ENCODE peak calls at places on chromosomes 6 and 20, in seven cellular contexts. One of them, this sample, is unnamed.

GRCh38 chr6:1584996-1585668 is 24.6 kb upstream of the FOXC1 start:
- DNase-seq in HFF-Myc: no peak
- DNase-seq in epithelial cell of esophagus: no peak
- DNase-seq in omental fat pad: no peak
- DNase-seq in Calu3: no peak
- DNase-seq in MM.1S: no peak
- DNase-seq in fibroblast of pulmonary artery: no peak
- DNase-seq in this sample: no peak

GRCh38 chr6:56025785-56026184 is 150.4 kb upstream of the BMP5 start:
- DNase-seq in Calu3: no peak
- DNase-seq in HFF-Myc: no peak
- DNase-seq in fibroblast of pulmonary artery: peak; percentile 47
- DNase-seq in epithelial cell of esophagus: no peak
- DNase-seq in MM.1S: no peak
- DNase-seq in omental fat pad: no peak
- DNase-seq in this sample: no peak

GRCh38 chr6:114576330-114576729 is 233.5 kb upstream of the HS3ST5 start:
- DNase-seq in HFF-Myc: no peak
- DNase-seq in epithelial cell of esophagus: no peak
- DNase-seq in fibroblast of pulmonary artery: no peak
- DNase-seq in omental fat pad: no peak
- DNase-seq in Calu3: no peak
- DNase-seq in MM.1S: no peak
- DNase-seq in this sample: no peak

GRCh38 chr6:1059596-1059995 is 252.3 kb upstream of the FOXQ1 start:
- DNase-seq in omental fat pad: no peak
- DNase-seq in Calu3: no peak
- DNase-seq in MM.1S: no peak
- DNase-seq in fibroblast of pulmonary artery: no peak
- DNase-seq in epithelial cell of esophagus: no peak
- DNase-seq in HFF-Myc: no peak
- DNase-seq in this sample: no peak

GRCh38 chr6:154736613-154737259 is 3.5 kb downstream of the SCAF8 start:
- DNase-seq in omental fat pad: no peak
- DNase-seq in HFF-Myc: no peak
- DNase-seq in epithelial cell of esophagus: no peak
- DNase-seq in MM.1S: no peak
- DNase-seq in fibroblast of pulmonary artery: no peak
- DNase-seq in Calu3: no peak
- DNase-seq in this sample: no peak

GRCh38 chr6:93424303-93425064 is 5.1 kb upstream of the EPHA7 start:
- DNase-seq in HFF-Myc: no peak
- DNase-seq in fibroblast of pulmonary artery: peak; percentile 37
- DNase-seq in omental fat pad: no peak
- DNase-seq in MM.1S: peak; percentile 24
- DNase-seq in epithelial cell of esophagus: peak; percentile 26
- DNase-seq in Calu3: no peak
- DNase-seq in this sample: no peak

GRCh38 chr20:32484221-32485125 is 100.7 kb downstream of the NOL4L start:
- DNase-seq in epithelial cell of esophagus: no peak
- DNase-seq in MM.1S: no peak
- DNase-seq in fibroblast of pulmonary artery: peak; percentile 29
- DNase-seq in omental fat pad: no peak
- DNase-seq in HFF-Myc: no peak
- DNase-seq in Calu3: peak; percentile 56
- DNase-seq in this sample: peak; percentile 85

GRCh38 chr20:35731469-35731788 is 10.6 kb downstream of the RBM39 start:
- DNase-seq in omental fat pad: no peak
- DNase-seq in fibroblast of pulmonary artery: no peak
- DNase-seq in epithelial cell of esophagus: no peak
- DNase-seq in Calu3: no peak
- DNase-seq in HFF-Myc: no peak
- DNase-seq in MM.1S: no peak
- DNase-seq in this sample: no peak

GRCh38 chr6:128337619-128338018 is 182.8 kb downstream of the PTPRK start:
- DNase-seq in omental fat pad: no peak
- DNase-seq in MM.1S: no peak
- DNase-seq in epithelial cell of esophagus: peak; percentile 29
- DNase-seq in HFF-Myc: no peak
- DNase-seq in fibroblast of pulmonary artery: no peak
- DNase-seq in Calu3: no peak
- DNase-seq in this sample: no peak

GRCh38 chr6:107784669-107785068 is 39.4 kb downstream of the SCML4 start:
- DNase-seq in HFF-Myc: no peak
- DNase-seq in Calu3: no peak
- DNase-seq in MM.1S: no peak
- DNase-seq in epithelial cell of esophagus: no peak
- DNase-seq in fibroblast of pulmonary artery: no peak
- DNase-seq in omental fat pad: no peak
- DNase-seq in this sample: no peak

GRCh38 chr6:70135219-70135769 is 167.6 kb downstream of the COL9A1 start:
- DNase-seq in epithelial cell of esophagus: no peak
- DNase-seq in Calu3: no peak
- DNase-seq in HFF-Myc: no peak
- DNase-seq in MM.1S: no peak
- DNase-seq in omental fat pad: no peak
- DNase-seq in fibroblast of pulmonary artery: no peak
- DNase-seq in this sample: no peak

GRCh38 chr20:42701948-42702347 is 487.8 kb downstream of the PTPRT start:
- DNase-seq in omental fat pad: no peak
- DNase-seq in epithelial cell of esophagus: no peak
- DNase-seq in MM.1S: no peak
- DNase-seq in Calu3: no peak
- DNase-seq in fibroblast of pulmonary artery: no peak
- DNase-seq in HFF-Myc: no peak
- DNase-seq in this sample: no peak

GRCh38 chr6:151649835-151650234 is 156.0 kb downstream of the CCDC170 start:
- DNase-seq in HFF-Myc: no peak
- DNase-seq in fibroblast of pulmonary artery: no peak
- DNase-seq in omental fat pad: no peak
- DNase-seq in Calu3: no peak
- DNase-seq in epithelial cell of esophagus: no peak
- DNase-seq in MM.1S: no peak
- DNase-seq in this sample: no peak

GRCh38 chr6:47247227-47247797 is 62.4 kb downstream of the TNFRSF21 start:
- DNase-seq in MM.1S: peak; percentile 62
- DNase-seq in epithelial cell of esophagus: peak; percentile 20
- DNase-seq in omental fat pad: no peak
- DNase-seq in HFF-Myc: no peak
- DNase-seq in fibroblast of pulmonary artery: peak; percentile 31
- DNase-seq in Calu3: no peak
- DNase-seq in this sample: no peak

GRCh38 chr6:127192911-127193503 is 73.7 kb upstream of the RNF146 start:
- DNase-seq in Calu3: no peak
- DNase-seq in MM.1S: no peak
- DNase-seq in HFF-Myc: no peak
- DNase-seq in omental fat pad: no peak
- DNase-seq in fibroblast of pulmonary artery: peak; percentile 85
- DNase-seq in epithelial cell of esophagus: peak; percentile 36
- DNase-seq in this sample: no peak

GRCh38 chr20:54115172-54115854 is 44.9 kb upstream of the BCAS1 start:
- DNase-seq in fibroblast of pulmonary artery: peak; percentile 50
- DNase-seq in HFF-Myc: no peak
- DNase-seq in Calu3: no peak
- DNase-seq in omental fat pad: no peak
- DNase-seq in epithelial cell of esophagus: no peak
- DNase-seq in MM.1S: no peak
- DNase-seq in this sample: no peak

GRCh38 chr6:35016417-35017221 is 124.5 kb downstream of the TCP11 start:
- DNase-seq in HFF-Myc: peak; percentile 49
- DNase-seq in Calu3: no peak
- DNase-seq in epithelial cell of esophagus: no peak
- DNase-seq in omental fat pad: no peak
- DNase-seq in MM.1S: no peak
- DNase-seq in fibroblast of pulmonary artery: peak; percentile 58
- DNase-seq in this sample: no peak

DNA sequence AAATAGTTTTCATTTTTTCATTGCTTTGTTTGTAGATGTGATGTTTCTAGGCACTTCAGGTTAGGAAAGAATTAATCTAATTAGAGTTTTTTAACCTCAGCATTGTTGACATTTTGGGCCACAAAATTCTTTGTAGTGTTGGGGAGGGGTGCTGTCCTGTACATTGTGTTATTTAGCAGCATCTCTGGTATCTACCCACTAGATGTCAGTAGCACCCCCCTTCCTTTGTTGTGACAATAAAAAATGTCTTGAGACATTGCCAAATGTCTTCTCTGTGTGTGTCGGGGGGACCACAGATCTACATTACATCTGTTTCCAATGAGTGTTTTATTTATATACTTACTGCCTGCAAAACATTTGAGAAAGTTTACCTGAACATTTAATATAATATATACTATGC is 45.6 kb downstream of the EYA4 start:
- DNase-seq in epithelial cell of esophagus: peak; percentile 11
- DNase-seq in Calu3: peak; percentile 39
- DNase-seq in HFF-Myc: no peak
- DNase-seq in MM.1S: peak; percentile 37
- DNase-seq in omental fat pad: no peak
- DNase-seq in fibroblast of pulmonary artery: peak; percentile 48
- DNase-seq in this sample: no peak
- TF ChIP-seq CTCF in epithelial cell of esophagus: peak; percentile 52
- TF ChIP-seq CTCF in Calu3: peak; percentile 47
- TF ChIP-seq CTCF in HFF-Myc: peak; percentile 29
- TF ChIP-seq CTCF in MM.1S: peak; percentile 47
- TF ChIP-seq CTCF in omental fat pad: no peak
- TF ChIP-seq CTCF in fibroblast of pulmonary artery: peak; percentile 60
- TF ChIP-seq CTCF in this sample: peak; percentile 37

GRCh38 chr6:170372380-170373325 is 66.1 kb downstream of the FAM120B start:
- DNase-seq in Calu3: no peak
- DNase-seq in MM.1S: no peak
- DNase-seq in epithelial cell of esophagus: peak; percentile 6
- DNase-seq in HFF-Myc: no peak
- DNase-seq in fibroblast of pulmonary artery: no peak
- DNase-seq in omental fat pad: no peak
- DNase-seq in this sample: no peak

GRCh38 chr6:170371091-170371490 is 64.5 kb downstream of the FAM120B start:
- DNase-seq in epithelial cell of esophagus: no peak
- DNase-seq in omental fat pad: no peak
- DNase-seq in HFF-Myc: no peak
- DNase-seq in MM.1S: no peak
- DNase-seq in fibroblast of pulmonary artery: peak; percentile 12
- DNase-seq in Calu3: no peak
- DNase-seq in this sample: no peak

GRCh38 chr6:170370413-170370812 is 63.9 kb downstream of the FAM120B start:
- DNase-seq in HFF-Myc: no peak
- DNase-seq in MM.1S: no peak
- DNase-seq in Calu3: no peak
- DNase-seq in omental fat pad: no peak
- DNase-seq in fibroblast of pulmonary artery: no peak
- DNase-seq in epithelial cell of esophagus: peak; percentile 50
- DNase-seq in this sample: no peak

GRCh38 chr6:170369439-170369838 is 62.9 kb downstream of the FAM120B start:
- DNase-seq in MM.1S: no peak
- DNase-seq in Calu3: no peak
- DNase-seq in fibroblast of pulmonary artery: no peak
- DNase-seq in HFF-Myc: no peak
- DNase-seq in epithelial cell of esophagus: no peak
- DNase-seq in omental fat pad: no peak
- DNase-seq in this sample: no peak

GRCh38 chr6:170371588-170371987 is 65.0 kb downstream of the FAM120B start:
- DNase-seq in HFF-Myc: no peak
- DNase-seq in omental fat pad: no peak
- DNase-seq in fibroblast of pulmonary artery: no peak
- DNase-seq in MM.1S: no peak
- DNase-seq in epithelial cell of esophagus: no peak
- DNase-seq in Calu3: no peak
- DNase-seq in this sample: peak; percentile 48
- TF ChIP-seq CTCF in HFF-Myc: no peak
- TF ChIP-seq CTCF in omental fat pad: no peak
- TF ChIP-seq CTCF in fibroblast of pulmonary artery: no peak
- TF ChIP-seq CTCF in MM.1S: no peak
- TF ChIP-seq CTCF in epithelial cell of esophagus: no peak
- TF ChIP-seq CTCF in Calu3: no peak
- TF ChIP-seq CTCF in this sample: no peak

GRCh38 chr6:39378175-39378889 is 55.8 kb upstream of the KCNK16 start:
- DNase-seq in HFF-Myc: no peak
- DNase-seq in MM.1S: no peak
- DNase-seq in epithelial cell of esophagus: no peak
- DNase-seq in omental fat pad: no peak
- DNase-seq in fibroblast of pulmonary artery: no peak
- DNase-seq in Calu3: no peak
- DNase-seq in this sample: no peak

GRCh38 chr6:39375405-39375804 is 52.9 kb upstream of the KCNK16 start:
- DNase-seq in MM.1S: no peak
- DNase-seq in epithelial cell of esophagus: no peak
- DNase-seq in omental fat pad: no peak
- DNase-seq in HFF-Myc: no peak
- DNase-seq in Calu3: no peak
- DNase-seq in fibroblast of pulmonary artery: no peak
- DNase-seq in this sample: no peak

GRCh38 chr6:39380837-39381534 is 58.5 kb upstream of the KCNK16 start:
- DNase-seq in HFF-Myc: no peak
- DNase-seq in fibroblast of pulmonary artery: no peak
- DNase-seq in epithelial cell of esophagus: no peak
- DNase-seq in omental fat pad: no peak
- DNase-seq in MM.1S: no peak
- DNase-seq in Calu3: no peak
- DNase-seq in this sample: no peak

GRCh38 chr6:39379026-39379425 is 56.5 kb upstream of the KCNK16 start:
- DNase-seq in HFF-Myc: no peak
- DNase-seq in epithelial cell of esophagus: no peak
- DNase-seq in omental fat pad: no peak
- DNase-seq in MM.1S: no peak
- DNase-seq in fibroblast of pulmonary artery: no peak
- DNase-seq in Calu3: no peak
- DNase-seq in this sample: no peak

GRCh38 chr6:39377530-39377929 is 55.0 kb upstream of the KCNK16 start:
- DNase-seq in omental fat pad: no peak
- DNase-seq in MM.1S: peak; percentile 53
- DNase-seq in fibroblast of pulmonary artery: peak; percentile 85
- DNase-seq in epithelial cell of esophagus: peak; percentile 63
- DNase-seq in HFF-Myc: peak; percentile 63
- DNase-seq in Calu3: peak; percentile 59
- DNase-seq in this sample: peak; percentile 56
- TF ChIP-seq CTCF in omental fat pad: no peak
- TF ChIP-seq CTCF in MM.1S: peak; percentile 68
- TF ChIP-seq CTCF in fibroblast of pulmonary artery: peak; percentile 69
- TF ChIP-seq CTCF in epithelial cell of esophagus: peak; percentile 82
- TF ChIP-seq CTCF in HFF-Myc: peak; percentile 78
- TF ChIP-seq CTCF in Calu3: peak; percentile 42
- TF ChIP-seq CTCF in this sample: no peak

DNA sequence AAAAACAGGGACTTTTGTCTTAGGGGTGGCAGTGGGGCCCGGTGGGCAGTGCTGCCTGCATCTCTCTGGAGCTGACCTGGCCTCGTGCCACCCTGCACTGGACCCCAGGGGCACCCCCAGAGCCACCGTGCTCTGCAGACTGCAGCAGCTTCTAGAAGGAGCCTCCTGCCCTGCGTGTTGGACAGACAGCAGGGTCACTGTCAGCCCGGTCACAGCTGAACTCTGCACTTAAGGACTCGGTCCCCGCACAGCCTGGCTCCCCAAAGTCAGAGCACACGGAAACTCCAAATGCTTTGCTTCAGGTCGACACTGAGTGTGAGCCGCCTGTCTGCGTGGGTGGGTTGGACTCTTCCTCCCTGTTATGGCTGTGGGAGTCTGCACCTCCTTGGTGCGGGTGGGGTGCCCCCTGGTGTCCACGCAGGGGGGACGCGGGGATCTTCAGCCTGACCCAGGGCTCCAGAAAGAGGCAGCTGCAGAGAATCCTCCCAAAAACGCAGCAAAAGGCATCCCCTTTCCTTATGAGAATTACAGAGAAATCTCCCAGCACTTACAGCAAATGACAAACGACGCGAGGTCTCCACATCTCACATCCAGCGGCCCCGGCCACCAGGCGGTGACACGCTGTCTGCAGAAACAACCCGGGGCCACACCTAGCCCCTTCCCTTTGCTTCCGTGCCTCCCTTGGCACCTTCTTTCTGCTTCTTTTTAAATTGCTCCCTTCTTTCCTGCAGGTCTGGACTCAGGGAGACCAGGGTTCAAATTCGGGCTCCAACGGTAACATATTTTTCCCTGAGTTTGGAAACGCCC is 36.3 kb upstream of the DACT2 start:
- DNase-seq in MM.1S: no peak
- DNase-seq in HFF-Myc: no peak
- DNase-seq in epithelial cell of esophagus: no peak
- DNase-seq in Calu3: peak; percentile 77
- DNase-seq in omental fat pad: no peak
- DNase-seq in fibroblast of pulmonary artery: peak; percentile 65
- DNase-seq in this sample: peak; percentile 82
- TF ChIP-seq CTCF in MM.1S: peak; percentile 42
- TF ChIP-seq CTCF in HFF-Myc: peak; percentile 1
- TF ChIP-seq CTCF in epithelial cell of esophagus: peak; percentile 5
- TF ChIP-seq CTCF in Calu3: peak; percentile 89
- TF ChIP-seq CTCF in omental fat pad: peak; percentile 35
- TF ChIP-seq CTCF in fibroblast of pulmonary artery: peak; percentile 67
- TF ChIP-seq CTCF in this sample: peak; percentile 76

This sample was measured in glutamatergic neuron.